ENCODE peak calls at places on chromosomes 12 and 14, in six cellular contexts. F is right atrium auricular region, D is heart right ventricle, W is tibial artery, S is fibroblast of lung, O is Peyer's patch. V is an unnamed sample.

GRCh38 chr14:72594099-72594901 is 299.6 kb downstream of the DPF3 start:
- DNase-seq in W (no peak), S (peak), F (no peak), O (peak), D (no peak), V (no peak)

GRCh38 chr14:92780865-92781264 is 13.2 kb upstream of the GOLGA5 start:
- DNase-seq in O (no peak), D (no peak), F (no peak), S (no peak), W (no peak), V (no peak)

GRCh38 chr14:98953544-98954346 is 318.3 kb downstream of the BCL11B start:
- DNase-seq in W (peak), D (no peak), O (peak), F (peak), S (peak), V (peak)

GRCh38 chr12:62211510-62211909 is 48.7 kb upstream of the USP15 start:
- DNase-seq in S (no peak), W (no peak), D (no peak), O (no peak), F (no peak), V (no peak)

GRCh38 chr14:90677484-90678045 is 138.7 kb downstream of the TTC7B start:
- DNase-seq in S (peak), F (no peak), D (no peak), W (no peak), O (no peak), V (no peak)

GRCh38 chr14:93953263-93953662 is 23.1 kb downstream of the ASB2 start:
- DNase-seq in D (no peak), F (no peak), O (peak), W (no peak), S (no peak), V (no peak)

GRCh38 chr12:1918081-1918874 is at the start of gene CACNA2D4:
- DNase-seq in S (no peak), O (peak), D (no peak), F (peak), W (peak), V (peak)

GRCh38 chr12:98369601-98370000 is 145.8 kb upstream of the TMPO start:
- DNase-seq in O (no peak), F (no peak), W (no peak), D (no peak), S (peak), V (no peak)

GRCh38 chr14:77208266-77208978 is 26.8 kb downstream of the TMEM63C start:
- DNase-seq in W (peak), D (peak), O (peak), F (no peak), S (peak), V (peak)

GRCh38 chr12:21369141-21369980 is 3.3 kb upstream of the IAPP start:
- DNase-seq in D (no peak), W (no peak), F (no peak), O (no peak), S (no peak), V (no peak)

GRCh38 chr14:77638738-77639137 is 22.3 kb upstream of the SPTLC2 start:
- DNase-seq in S (peak), W (no peak), O (no peak), D (no peak), F (no peak), V (no peak)

GRCh38 chr12:133203344-133204263 is 22.3 kb downstream of the ZNF268 start:
- DNase-seq in W (no peak), F (no peak), O (no peak), D (no peak), S (peak), V (no peak)
- H3K4me3 ChIP-seq in W (no peak), F (no peak), O (no peak), D (no peak), S (no peak), V (no peak)

GRCh38 chr12:124452576-124453391 is 114.6 kb downstream of the NCOR2 start:
- DNase-seq in O (no peak), S (no peak), W (peak), D (no peak), F (no peak), V (peak)
- H3K4me3 ChIP-seq in O (no peak), S (no peak), W (no peak), D (no peak), F (no peak), V (no peak)

DNA sequence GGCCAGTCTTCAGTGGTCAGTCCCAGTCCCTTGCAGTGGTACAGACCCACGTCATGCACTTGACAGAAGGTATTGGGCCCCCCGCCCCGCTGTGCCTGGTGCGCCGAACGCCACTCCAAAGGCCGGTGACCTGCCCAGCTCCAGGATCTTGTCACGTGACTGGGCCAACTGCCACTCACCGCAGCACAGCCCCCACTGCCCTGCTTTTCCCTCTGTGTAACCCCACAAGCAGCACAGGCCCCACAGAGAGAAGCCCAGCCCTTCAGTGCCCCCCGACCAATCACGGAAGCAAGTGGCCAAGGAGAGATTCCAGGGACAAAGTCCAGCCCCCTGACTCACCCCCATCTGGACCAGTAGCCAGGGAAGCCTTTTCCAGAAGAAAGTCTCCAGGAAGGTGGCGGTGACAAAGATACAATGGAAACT is 498 bp downstream of the GPR132 start:
- DNase-seq in F (no peak), W (peak), O (peak), S (peak), D (peak), V (no peak)
- H3K4me3 ChIP-seq in F (peak), W (peak), O (peak), S (no peak), D (peak), V (no peak)

GRCh38 chr12:122395319-122395718 is 27.1 kb downstream of the CLIP1 start:
- DNase-seq in S (peak), F (no peak), D (no peak), O (no peak), W (peak), V (peak)
- H3K4me3 ChIP-seq in S (no peak), F (no peak), D (no peak), O (no peak), W (no peak), V (no peak)

GRCh38 chr12:55849616-55850015 is 6.9 kb upstream of the MMP19 start:
- DNase-seq in F (no peak), W (peak), O (no peak), D (no peak), S (no peak), V (no peak)

GRCh38 chr12:55845349-55845748 is 2.6 kb upstream of the MMP19 start:
- DNase-seq in D (no peak), W (peak), O (no peak), F (no peak), S (no peak), V (peak)

GRCh38 chr12:55847033-55847432 is 4.3 kb upstream of the MMP19 start:
- DNase-seq in O (no peak), D (no peak), S (peak), W (peak), F (peak), V (peak)

GRCh38 chr12:55845785-55846496 is 3.2 kb upstream of the MMP19 start:
- DNase-seq in S (no peak), F (no peak), W (peak), D (no peak), O (no peak), V (no peak)

DNA sequence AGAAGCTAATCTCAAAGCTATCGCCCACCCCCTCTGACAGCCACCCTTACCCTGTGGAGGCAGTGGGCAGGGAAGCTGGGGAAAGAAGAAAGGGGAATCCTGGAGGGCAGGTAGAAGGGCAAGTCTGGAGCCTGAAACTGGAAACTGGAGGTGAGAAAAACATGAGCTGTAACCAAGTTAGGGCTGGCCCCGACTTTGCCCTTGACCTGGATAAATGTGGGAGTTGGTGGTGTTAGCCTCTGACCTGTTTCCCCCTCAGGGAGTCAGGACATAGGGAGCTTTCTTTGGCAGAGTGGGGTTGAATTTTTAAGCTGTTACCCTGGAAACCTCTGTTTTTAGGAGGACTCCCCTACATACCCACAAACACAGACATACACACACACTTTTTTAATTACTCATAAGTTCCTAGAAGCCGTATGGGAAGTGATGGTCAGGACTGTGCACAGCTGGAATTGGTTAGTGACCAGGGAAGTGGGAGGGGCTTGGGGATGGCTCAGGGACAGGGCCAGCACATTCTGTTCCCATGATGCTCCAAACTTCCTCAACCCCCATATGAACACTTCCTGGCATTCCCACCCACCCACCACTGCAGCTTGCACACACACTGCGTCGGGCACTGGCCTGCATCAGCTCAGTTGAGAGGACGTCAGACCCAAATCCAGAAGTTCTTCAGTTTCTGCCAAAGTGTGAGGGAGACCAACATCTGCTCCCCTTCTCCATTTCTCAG is 5.0 kb upstream of the MMP19 start:
- DNase-seq in W (peak), O (peak), S (peak), F (peak), D (peak), V (peak)
- H3K4me3 ChIP-seq in W (peak), O (no peak), S (peak), F (no peak), D (peak), V (no peak)

GRCh38 chr14:22979748-22980392 is 2.5 kb downstream of the AJUBA start:
- DNase-seq in O (no peak), D (no peak), W (no peak), S (no peak), F (no peak), V (no peak)

GRCh38 chr14:22980672-22981089 is 1.7 kb downstream of the AJUBA start:
- DNase-seq in O (no peak), W (peak), F (no peak), S (peak), D (peak), V (peak)

GRCh38 chr14:22977684-22978486 is 4.5 kb downstream of the AJUBA start:
- DNase-seq in F (no peak), S (peak), D (peak), O (peak), W (peak), V (peak)

GRCh38 chr14:22978487-22978837 is 3.9 kb downstream of the AJUBA start:
- DNase-seq in S (peak), O (no peak), W (no peak), D (no peak), F (no peak), V (no peak)

DNA sequence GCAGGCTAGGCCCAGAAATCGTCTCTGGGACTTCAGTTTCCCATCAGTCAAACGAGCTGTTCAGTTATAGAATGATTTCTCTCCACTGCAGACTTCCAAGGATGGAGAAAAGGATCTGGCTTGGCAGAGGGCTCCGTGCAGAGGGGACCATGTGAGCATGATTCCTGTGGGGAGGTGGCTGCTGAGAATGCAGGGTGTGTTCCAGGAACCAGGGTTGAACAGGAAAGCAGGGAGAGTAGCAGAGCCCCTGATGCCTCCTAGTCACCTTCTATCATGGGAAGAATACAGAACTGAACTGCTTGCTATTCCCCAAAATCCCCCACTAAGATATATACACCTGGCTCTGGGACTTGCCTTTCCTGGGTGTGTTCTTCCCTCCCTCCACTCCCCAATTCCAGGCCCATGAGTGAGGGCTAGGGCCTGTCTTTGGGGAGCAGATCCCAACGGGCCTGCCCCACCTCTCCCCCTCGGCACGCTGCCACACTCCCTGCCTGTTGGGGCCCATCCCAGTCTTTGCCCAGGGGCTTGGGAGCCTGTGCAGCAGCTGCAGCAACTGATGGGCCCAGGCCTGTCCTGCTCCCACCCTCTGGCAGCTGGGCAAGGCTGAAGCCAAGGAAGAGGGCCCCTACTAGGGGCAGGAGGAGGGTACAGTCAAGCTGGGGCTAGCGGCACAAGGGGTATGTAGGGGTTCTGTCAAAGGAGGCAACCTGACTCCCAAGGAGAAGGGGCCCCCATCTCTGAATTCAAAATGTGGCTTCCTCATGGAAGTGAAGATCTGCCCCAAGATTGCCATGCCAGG is 3.3 kb downstream of the AJUBA start:
- DNase-seq in W (no peak), F (no peak), O (no peak), S (peak), D (no peak), V (no peak)
- H3K4me3 ChIP-seq in W (no peak), F (no peak), O (no peak), S (peak), D (no peak), V (no peak)

DNA sequence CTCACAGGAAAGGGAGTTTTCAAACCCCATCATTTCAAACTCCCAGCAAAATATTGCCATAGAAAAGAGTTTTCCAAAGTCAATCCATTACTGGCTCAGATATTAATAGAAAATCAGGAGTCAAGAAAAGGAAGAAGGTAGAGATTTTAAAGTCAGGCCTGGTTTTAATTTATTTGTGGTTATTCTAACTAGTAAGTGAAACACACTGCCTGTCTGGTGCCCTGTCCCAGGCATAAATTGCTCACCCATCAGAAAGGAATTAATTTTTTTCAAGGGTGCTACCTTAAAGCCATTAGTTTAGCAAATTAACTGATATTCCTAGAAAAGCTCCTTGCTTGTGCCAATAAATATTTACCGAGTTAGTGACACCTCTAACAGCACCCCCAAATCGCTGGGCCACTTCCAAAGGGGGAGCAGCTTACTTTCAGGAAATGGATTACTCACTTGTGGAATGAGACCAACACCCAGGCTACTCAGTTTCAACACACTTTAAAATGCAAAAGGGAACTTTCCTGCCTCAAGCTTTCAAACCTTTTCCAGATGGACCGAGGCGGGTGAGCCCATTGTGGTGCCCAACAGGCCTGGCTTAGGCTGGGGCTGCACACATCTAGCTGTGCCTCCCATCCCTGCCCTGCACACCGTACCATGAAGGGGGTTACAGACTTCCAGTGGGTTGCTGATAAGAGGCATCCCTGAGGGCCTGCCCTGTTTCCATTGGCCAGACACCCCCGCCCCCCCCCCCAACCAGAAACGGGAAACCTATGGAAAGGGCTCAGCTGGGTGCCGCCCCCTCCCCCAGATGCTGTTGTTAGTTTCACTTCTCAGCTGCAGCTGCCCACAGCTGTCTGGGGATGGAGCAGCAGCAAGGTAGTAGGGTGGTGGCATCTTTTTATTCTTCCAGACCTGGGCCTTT is 117.2 kb downstream of the SAMD4A start:
- DNase-seq in O (peak), S (peak), W (peak), D (peak), F (peak), V (peak)
- H3K4me3 ChIP-seq in O (no peak), S (no peak), W (no peak), D (no peak), F (no peak), V (no peak)

DNA sequence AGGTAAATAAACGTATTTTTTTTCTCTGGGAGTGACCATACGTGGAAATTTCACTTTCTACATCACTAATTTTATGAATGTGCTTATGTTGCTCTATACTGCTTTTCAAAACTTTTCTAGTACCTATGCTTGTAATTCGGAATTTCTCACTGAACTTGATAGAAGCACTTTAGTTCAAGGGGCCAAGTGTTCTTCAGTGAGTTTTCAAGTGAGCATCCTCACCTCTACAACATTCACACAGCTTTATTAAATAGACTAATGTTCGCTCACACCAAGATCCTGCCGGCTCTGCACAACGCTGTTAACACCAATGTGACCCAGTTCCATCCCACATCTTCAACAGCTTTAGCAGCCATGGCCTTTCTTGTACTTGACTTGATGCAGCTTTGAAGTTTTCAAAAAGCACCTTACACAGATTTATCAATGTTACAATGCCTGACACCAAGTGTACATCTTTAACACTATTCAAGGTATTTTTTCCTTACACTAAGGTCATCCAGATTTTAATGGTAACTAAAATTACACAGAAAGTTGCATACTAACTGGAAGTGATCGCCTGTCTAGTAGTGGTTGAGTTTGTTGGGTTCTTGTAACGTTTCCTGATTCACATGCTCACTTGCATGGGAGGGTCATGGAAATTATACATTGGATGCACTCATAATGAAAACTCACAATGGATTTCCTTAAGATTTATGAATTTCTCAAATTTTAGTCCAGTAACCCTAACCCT is 4.5 kb downstream of the UBC start:
- DNase-seq in D (no peak), F (no peak), O (no peak), W (no peak), S (peak), V (peak)
- H3K4me3 ChIP-seq in D (peak), F (peak), O (peak), W (peak), S (no peak), V (no peak)

V was measured in aorta.